ENCODE peak calls at places on chromosomes 12 and 14, in four cellular contexts. O is heart left ventricle, U is transverse colon, E is adrenal gland. V is an unnamed sample. For H3K4me1, the result is how much of the 10 kb centered on the place peaks cover.

GRCh38 chr12:120598674-120599463 is 17.7 kb upstream of the POP5 start:
- DNase-seq in O (no peak), U (no peak), E (peak), V (no peak)

GRCh38 chr14:63605041-63605532 is 36.6 kb downstream of the WDR89 start:
- DNase-seq in U (peak), O (no peak), E (no peak), V (no peak)

GRCh38 chr14:30417121-30417520 is 141.8 kb upstream of the G2E3 start:
- DNase-seq in U (no peak), E (no peak), O (no peak), V (no peak)

GRCh38 chr12:98750511-98750910 is 105.4 kb downstream of the APAF1 start:
- DNase-seq in O (no peak), U (no peak), E (no peak), V (no peak)

GRCh38 chr12:29314421-29314820 is 66.6 kb downstream of the ERGIC2 start:
- DNase-seq in O (no peak), U (no peak), E (no peak), V (no peak)

GRCh38 chr14:100143934-100144333 is 15.5 kb downstream of the DEGS2 start:
- DNase-seq in U (no peak), E (no peak), O (no peak), V (no peak)

GRCh38 chr12:92735131-92735721 is 32.4 kb downstream of the PLEKHG7 start:
- DNase-seq in U (no peak), E (no peak), O (no peak), V (no peak)

GRCh38 chr12:89350661-89351488 is 1.4 kb downstream of the DUSP6 start:
- DNase-seq in O (peak), U (peak), E (peak), V (no peak)

GRCh38 chr12:93419388-93420034 is 22.2 kb downstream of the UBE2N start:
- DNase-seq in U (no peak), O (no peak), E (no peak), V (no peak)

GRCh38 chr14:55131782-55132181 is 2.7 kb downstream of the LGALS3 start:
- DNase-seq in E (no peak), U (peak), O (no peak), V (no peak)

GRCh38 chr14:88553886-88554457 is 835 bp downstream of the PTPN21 start:
- DNase-seq in E (peak), O (no peak), U (no peak), V (no peak)

GRCh38 chr14:63692309-63693020 is 35.4 kb downstream of the SGPP1 start:
- DNase-seq in O (no peak), E (no peak), U (no peak), V (no peak)

GRCh38 chr12:108967869-108968540 is 52.9 kb downstream of the SVOP start:
- DNase-seq in E (no peak), O (peak), U (no peak), V (no peak)

GRCh38 chr12:64801381-64801780 is 23.1 kb upstream of the TBC1D30 start:
- DNase-seq in U (no peak), O (no peak), E (no peak), V (no peak)

GRCh38 chr12:120939523-120939922 is 35.4 kb upstream of the SPPL3 start:
- DNase-seq in U (no peak), O (peak), E (peak), V (no peak)

GRCh38 chr14:89340200-89340667 is 76.8 kb downstream of the FOXN3 start:
- DNase-seq in E (no peak), U (no peak), O (no peak), V (no peak)

GRCh38 chr12:104480826-104481457 is 24.2 kb downstream of the CHST11 start:
- DNase-seq in U (peak), O (peak), E (peak), V (no peak)

GRCh38 chr12:32502693-32503510 is 103.5 kb downstream of the FGD4 start:
- DNase-seq in U (no peak), O (no peak), E (peak), V (peak)

GRCh38 chr14:54814076-54814475 is 88.5 kb downstream of the GCH1 start:
- DNase-seq in O (no peak), E (no peak), U (no peak), V (no peak)

GRCh38 chr12:130100634-130101033 is 61.6 kb upstream of the FZD10 start:
- DNase-seq in E (no peak), O (no peak), U (no peak), V (no peak)

GRCh38 chr14:30443368-30444007 is 115.5 kb upstream of the G2E3 start:
- DNase-seq in O (no peak), E (peak), U (no peak), V (no peak)

GRCh38 chr12:68453876-68454275 is 121.7 kb upstream of the MDM1 start:
- DNase-seq in E (peak), U (no peak), O (no peak), V (no peak)

GRCh38 chr12:68453278-68453677 is 121.1 kb upstream of the MDM1 start:
- DNase-seq in E (no peak), O (no peak), U (no peak), V (no peak)

GRCh38 chr12:68451261-68452091 is 119.3 kb upstream of the MDM1 start:
- DNase-seq in E (peak), O (peak), U (peak), V (no peak)

GRCh38 chr12:68455676-68456345 is 123.6 kb upstream of the MDM1 start:
- DNase-seq in E (no peak), O (no peak), U (no peak), V (no peak)

GRCh38 chr12:68454855-68455254 is 122.7 kb upstream of the MDM1 start:
- DNase-seq in O (no peak), U (no peak), E (no peak), V (no peak)
- H3K4me1 ChIP-seq in O (under half), U (under half), E (under half), V (under half)

DNA sequence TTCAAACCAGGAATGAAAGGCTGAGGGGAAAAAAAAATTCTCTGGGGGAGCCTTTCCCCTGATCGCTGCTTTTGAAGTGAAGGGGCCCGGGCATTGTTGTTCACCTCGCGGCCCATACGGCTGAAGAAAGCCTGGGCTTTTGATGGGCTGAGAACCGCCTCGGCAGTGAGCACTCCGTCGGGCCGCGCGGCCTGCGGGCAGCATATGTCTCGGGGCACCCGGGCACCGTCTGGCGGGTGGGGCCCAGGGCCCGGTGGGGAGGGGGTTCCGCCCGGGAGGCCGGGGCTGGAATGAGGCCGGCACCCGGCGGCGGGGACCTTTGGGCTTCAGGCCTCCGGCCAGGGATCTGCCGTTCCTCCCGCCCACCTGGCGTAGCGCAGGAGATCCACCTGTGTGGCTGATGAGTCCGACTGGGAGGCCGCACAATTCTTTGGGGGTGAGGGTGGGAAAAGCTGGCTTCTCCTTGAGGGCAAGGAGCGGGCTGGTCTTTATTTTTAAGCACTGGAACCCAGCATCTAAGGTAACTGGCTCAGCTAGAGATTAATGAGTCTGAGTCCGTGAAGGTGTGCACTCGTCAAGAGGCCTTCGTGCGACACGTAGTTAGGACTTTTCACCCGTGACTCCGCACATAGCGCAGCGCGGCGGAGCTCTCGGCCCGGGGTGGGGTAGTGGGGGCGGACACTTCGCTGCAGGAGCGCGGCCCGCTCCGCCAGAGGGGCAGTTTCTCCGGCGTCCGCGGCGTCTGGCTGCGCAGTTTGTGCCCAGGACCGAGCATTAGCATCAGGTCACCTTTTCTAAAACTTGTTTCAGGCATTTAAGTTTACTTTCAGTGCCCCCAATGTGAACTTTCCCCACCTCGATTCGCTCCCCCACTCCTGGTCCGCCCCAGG is 10.6 kb downstream of the FOXA1 start:
- DNase-seq in O (no peak), U (peak), E (no peak), V (peak)
- H3K4me3 ChIP-seq in O (no peak), U (no peak), E (no peak), V (peak)

GRCh38 chr14:95174184-95174804 is 17.0 kb upstream of the DICER1 start:
- DNase-seq in U (no peak), E (no peak), O (no peak), V (no peak)
- TF ChIP-seq CTCF in U (no peak), E (peak), O (peak), V (no peak)

GRCh38 chr12:123238330-123238682 is 5.1 kb downstream of the MTRFR start:
- DNase-seq in O (no peak), U (no peak), E (no peak), V (no peak)
- H3K4me1 ChIP-seq in O (half or more), U (under half), E (under half), V (under half)

GRCh38 chr14:98189521-98189920 is 1082.5 kb downstream of the BCL11B start:
- DNase-seq in E (no peak), O (no peak), U (no peak), V (no peak)
- H3K4me3 ChIP-seq in E (no peak), O (no peak), U (no peak), V (no peak)

GRCh38 chr12:25480145-25480544 is 72.9 kb downstream of the LMNTD1 start:
- DNase-seq in O (no peak), U (no peak), E (no peak), V (no peak)
- TF ChIP-seq CTCF in O (no peak), U (no peak), E (no peak), V (no peak)

V was measured in breast epithelium.